ENCODE peak calls at places on chromosomes 1 and 21, in eight cellular contexts. One of them, this sample, is unnamed.

GRCh38 chr1:159443063-159443750 is 3.7 kb downstream of the OR10J1 start:
- DNase-seq in gastrocnemius medialis: no peak
- DNase-seq in heart left ventricle: no peak
- DNase-seq in CD8-positive, alpha-beta memory T cell: no peak
- DNase-seq in naive thymus-derived CD4-positive, alpha-beta T cell: no peak
- DNase-seq in Karpas-422: no peak
- DNase-seq in trophoblast cell: no peak
- DNase-seq in skeletal muscle cell: no peak
- DNase-seq in this sample: no peak

GRCh38 chr1:163174524-163175437 is 27.9 kb downstream of the RGS5 start:
- DNase-seq in gastrocnemius medialis: no peak
- DNase-seq in heart left ventricle: peak; percentile 64
- DNase-seq in CD8-positive, alpha-beta memory T cell: no peak
- DNase-seq in naive thymus-derived CD4-positive, alpha-beta T cell: peak; percentile 10
- DNase-seq in Karpas-422: peak; percentile 82
- DNase-seq in trophoblast cell: peak; percentile 69
- DNase-seq in skeletal muscle cell: no peak
- DNase-seq in this sample: peak; percentile 24

GRCh38 chr1:85584923-85585322 is 4.4 kb downstream of the CCN1 start:
- DNase-seq in gastrocnemius medialis: no peak
- DNase-seq in heart left ventricle: no peak
- DNase-seq in CD8-positive, alpha-beta memory T cell: no peak
- DNase-seq in naive thymus-derived CD4-positive, alpha-beta T cell: no peak
- DNase-seq in Karpas-422: no peak
- DNase-seq in trophoblast cell: peak; percentile 72
- DNase-seq in skeletal muscle cell: no peak
- DNase-seq in this sample: no peak

GRCh38 chr1:156675715-156676311 is 1.4 kb downstream of the NES start:
- DNase-seq in gastrocnemius medialis: no peak
- DNase-seq in heart left ventricle: peak; percentile 73
- DNase-seq in CD8-positive, alpha-beta memory T cell: no peak
- DNase-seq in naive thymus-derived CD4-positive, alpha-beta T cell: no peak
- DNase-seq in Karpas-422: no peak
- DNase-seq in trophoblast cell: no peak
- DNase-seq in skeletal muscle cell: peak; percentile 54
- DNase-seq in this sample: no peak

GRCh38 chr1:40404670-40405462 is 31.3 kb downstream of the SMAP2 start:
- DNase-seq in gastrocnemius medialis: no peak
- DNase-seq in heart left ventricle: peak; percentile 25
- DNase-seq in CD8-positive, alpha-beta memory T cell: peak; percentile 68
- DNase-seq in naive thymus-derived CD4-positive, alpha-beta T cell: peak; percentile 76
- DNase-seq in Karpas-422: peak; percentile 80
- DNase-seq in trophoblast cell: peak; percentile 78
- DNase-seq in skeletal muscle cell: no peak
- DNase-seq in this sample: peak; percentile 27

GRCh38 chr21:46229133-46229922 is 754 bp upstream of the LSS start:
- DNase-seq in gastrocnemius medialis: no peak
- DNase-seq in heart left ventricle: no peak
- DNase-seq in CD8-positive, alpha-beta memory T cell: no peak
- DNase-seq in naive thymus-derived CD4-positive, alpha-beta T cell: no peak
- DNase-seq in Karpas-422: peak; percentile 77
- DNase-seq in trophoblast cell: no peak
- DNase-seq in skeletal muscle cell: no peak
- DNase-seq in this sample: no peak

GRCh38 chr1:63545780-63546179 is 22.5 kb downstream of the EFCAB7 start:
- DNase-seq in gastrocnemius medialis: no peak
- DNase-seq in heart left ventricle: no peak
- DNase-seq in CD8-positive, alpha-beta memory T cell: no peak
- DNase-seq in naive thymus-derived CD4-positive, alpha-beta T cell: no peak
- DNase-seq in Karpas-422: no peak
- DNase-seq in trophoblast cell: no peak
- DNase-seq in skeletal muscle cell: no peak
- DNase-seq in this sample: no peak

GRCh38 chr1:85606414-85606800 is 25.8 kb downstream of the CCN1 start:
- DNase-seq in gastrocnemius medialis: no peak
- DNase-seq in heart left ventricle: no peak
- DNase-seq in CD8-positive, alpha-beta memory T cell: no peak
- DNase-seq in naive thymus-derived CD4-positive, alpha-beta T cell: no peak
- DNase-seq in Karpas-422: no peak
- DNase-seq in trophoblast cell: no peak
- DNase-seq in skeletal muscle cell: no peak
- DNase-seq in this sample: no peak

GRCh38 chr1:21904725-21905520 is 32.2 kb downstream of the HSPG2 start:
- DNase-seq in gastrocnemius medialis: peak; percentile 43
- DNase-seq in heart left ventricle: peak; percentile 54
- DNase-seq in CD8-positive, alpha-beta memory T cell: no peak
- DNase-seq in naive thymus-derived CD4-positive, alpha-beta T cell: no peak
- DNase-seq in Karpas-422: no peak
- DNase-seq in trophoblast cell: peak; percentile 86
- DNase-seq in skeletal muscle cell: peak; percentile 70
- DNase-seq in this sample: no peak
- H3K4me3 ChIP-seq in gastrocnemius medialis: no peak overlapping the region
- H3K4me3 ChIP-seq in heart left ventricle: no peak overlapping the region
- H3K4me3 ChIP-seq in CD8-positive, alpha-beta memory T cell: no peak overlapping the region
- H3K4me3 ChIP-seq in naive thymus-derived CD4-positive, alpha-beta T cell: no peak overlapping the region
- H3K4me3 ChIP-seq in Karpas-422: no peak overlapping the region
- H3K4me3 ChIP-seq in trophoblast cell: no peak overlapping the region
- H3K4me3 ChIP-seq in skeletal muscle cell: no peak overlapping the region
- H3K4me3 ChIP-seq in this sample: no peak overlapping the region

DNA sequence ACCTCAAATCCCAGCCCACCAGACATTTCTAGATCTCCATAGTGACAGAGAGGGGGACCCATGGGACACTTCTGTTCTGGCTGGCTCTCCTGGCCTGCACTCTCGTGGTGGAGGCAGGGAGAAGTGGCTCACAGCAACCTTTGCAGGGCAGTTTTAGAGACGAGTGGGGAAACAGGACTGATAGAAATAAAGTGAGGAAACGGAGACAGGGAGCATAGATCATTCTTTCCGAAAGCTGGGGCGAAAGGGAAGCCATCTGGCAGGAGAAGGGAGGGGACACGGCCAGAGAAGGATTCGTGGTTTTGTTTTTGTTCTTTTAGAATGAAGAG is 3.5 kb downstream of the TIE1 start:
- DNase-seq in gastrocnemius medialis: no peak
- DNase-seq in heart left ventricle: no peak
- DNase-seq in CD8-positive, alpha-beta memory T cell: no peak
- DNase-seq in naive thymus-derived CD4-positive, alpha-beta T cell: no peak
- DNase-seq in Karpas-422: no peak
- DNase-seq in trophoblast cell: no peak
- DNase-seq in skeletal muscle cell: no peak
- DNase-seq in this sample: no peak
- H3K4me3 ChIP-seq in gastrocnemius medialis: peak overlapping the region; percentile 54
- H3K4me3 ChIP-seq in heart left ventricle: peak overlapping the region; percentile 66
- H3K4me3 ChIP-seq in CD8-positive, alpha-beta memory T cell: no peak overlapping the region
- H3K4me3 ChIP-seq in naive thymus-derived CD4-positive, alpha-beta T cell: no peak overlapping the region
- H3K4me3 ChIP-seq in Karpas-422: no peak overlapping the region
- H3K4me3 ChIP-seq in trophoblast cell: no peak overlapping the region
- H3K4me3 ChIP-seq in skeletal muscle cell: no peak overlapping the region
- H3K4me3 ChIP-seq in this sample: no peak overlapping the region

DNA sequence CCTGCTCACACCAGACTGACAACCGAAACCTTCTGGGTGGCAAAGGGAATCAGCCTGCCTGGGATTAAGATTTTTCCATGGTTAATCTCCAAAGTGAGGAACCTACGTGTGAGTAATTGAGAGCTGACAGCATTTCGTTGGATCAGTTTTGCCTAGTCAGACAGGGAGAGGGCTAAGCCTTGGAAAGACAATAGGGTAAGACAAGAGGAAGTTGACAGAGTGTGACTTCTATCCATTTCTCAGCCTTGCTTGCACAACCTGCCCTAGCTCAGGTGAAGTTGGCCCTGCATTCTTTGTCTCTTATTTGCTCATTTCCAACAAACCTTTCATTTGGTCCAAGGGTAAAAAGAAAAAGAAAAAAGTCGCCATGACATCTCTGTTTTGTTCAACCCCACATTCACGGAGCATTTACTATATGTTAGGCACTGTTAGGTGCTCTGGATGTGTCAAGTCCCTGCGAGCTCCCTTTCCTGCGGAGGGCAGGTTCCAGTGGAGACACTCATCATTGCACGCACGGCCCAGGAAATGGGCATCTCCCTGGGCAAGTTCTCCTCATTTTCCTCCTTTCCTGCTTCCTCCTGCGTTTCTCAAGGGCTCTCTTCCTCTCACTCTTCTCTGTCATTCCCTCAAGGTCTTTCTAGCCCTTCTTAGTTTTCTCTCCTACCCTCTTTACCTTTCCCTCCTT is 23.3 kb downstream of the KIRREL1 start:
- DNase-seq in gastrocnemius medialis: no peak
- DNase-seq in heart left ventricle: no peak
- DNase-seq in CD8-positive, alpha-beta memory T cell: no peak
- DNase-seq in naive thymus-derived CD4-positive, alpha-beta T cell: no peak
- DNase-seq in Karpas-422: no peak
- DNase-seq in trophoblast cell: no peak
- DNase-seq in skeletal muscle cell: no peak
- DNase-seq in this sample: no peak
- H3K4me3 ChIP-seq in gastrocnemius medialis: no peak overlapping the region
- H3K4me3 ChIP-seq in heart left ventricle: no peak overlapping the region
- H3K4me3 ChIP-seq in CD8-positive, alpha-beta memory T cell: no peak overlapping the region
- H3K4me3 ChIP-seq in naive thymus-derived CD4-positive, alpha-beta T cell: no peak overlapping the region
- H3K4me3 ChIP-seq in Karpas-422: no peak overlapping the region
- H3K4me3 ChIP-seq in trophoblast cell: no peak overlapping the region
- H3K4me3 ChIP-seq in skeletal muscle cell: no peak overlapping the region
- H3K4me3 ChIP-seq in this sample: no peak overlapping the region

GRCh38 chr1:28062806-28063205 is 25.6 kb downstream of the EYA3 start:
- DNase-seq in gastrocnemius medialis: no peak
- DNase-seq in heart left ventricle: no peak
- DNase-seq in CD8-positive, alpha-beta memory T cell: no peak
- DNase-seq in naive thymus-derived CD4-positive, alpha-beta T cell: no peak
- DNase-seq in Karpas-422: no peak
- DNase-seq in trophoblast cell: peak; percentile 4
- DNase-seq in skeletal muscle cell: no peak
- DNase-seq in this sample: no peak

GRCh38 chr1:28058971-28059878 is 29.2 kb downstream of the EYA3 start:
- DNase-seq in gastrocnemius medialis: no peak
- DNase-seq in heart left ventricle: no peak
- DNase-seq in CD8-positive, alpha-beta memory T cell: no peak
- DNase-seq in naive thymus-derived CD4-positive, alpha-beta T cell: no peak
- DNase-seq in Karpas-422: no peak
- DNase-seq in trophoblast cell: no peak
- DNase-seq in skeletal muscle cell: no peak
- DNase-seq in this sample: no peak

GRCh38 chr1:28067523-28068090 is 20.8 kb downstream of the EYA3 start:
- DNase-seq in gastrocnemius medialis: no peak
- DNase-seq in heart left ventricle: no peak
- DNase-seq in CD8-positive, alpha-beta memory T cell: no peak
- DNase-seq in naive thymus-derived CD4-positive, alpha-beta T cell: no peak
- DNase-seq in Karpas-422: no peak
- DNase-seq in trophoblast cell: no peak
- DNase-seq in skeletal muscle cell: no peak
- DNase-seq in this sample: no peak

GRCh38 chr1:28066393-28067154 is 21.8 kb downstream of the EYA3 start:
- DNase-seq in gastrocnemius medialis: no peak
- DNase-seq in heart left ventricle: no peak
- DNase-seq in CD8-positive, alpha-beta memory T cell: no peak
- DNase-seq in naive thymus-derived CD4-positive, alpha-beta T cell: no peak
- DNase-seq in Karpas-422: no peak
- DNase-seq in trophoblast cell: no peak
- DNase-seq in skeletal muscle cell: no peak
- DNase-seq in this sample: no peak

GRCh38 chr1:28064064-28064463 is 24.3 kb downstream of the EYA3 start:
- DNase-seq in gastrocnemius medialis: no peak
- DNase-seq in heart left ventricle: no peak
- DNase-seq in CD8-positive, alpha-beta memory T cell: no peak
- DNase-seq in naive thymus-derived CD4-positive, alpha-beta T cell: no peak
- DNase-seq in Karpas-422: no peak
- DNase-seq in trophoblast cell: peak; percentile 37
- DNase-seq in skeletal muscle cell: peak; percentile 39
- DNase-seq in this sample: no peak
- H3K4me3 ChIP-seq in gastrocnemius medialis: no peak overlapping the region
- H3K4me3 ChIP-seq in heart left ventricle: no peak overlapping the region
- H3K4me3 ChIP-seq in CD8-positive, alpha-beta memory T cell: no peak overlapping the region
- H3K4me3 ChIP-seq in naive thymus-derived CD4-positive, alpha-beta T cell: no peak overlapping the region
- H3K4me3 ChIP-seq in Karpas-422: no peak overlapping the region
- H3K4me3 ChIP-seq in trophoblast cell: no peak overlapping the region
- H3K4me3 ChIP-seq in skeletal muscle cell: no peak overlapping the region
- H3K4me3 ChIP-seq in this sample: no peak overlapping the region

This sample was measured in AG09309.